ENCODE peak calls at places on chromosomes 3 and 15, in nine cellular contexts. N is CD8-positive, alpha-beta T cell; Q is neural crest cell; Y is SJSA1; L is ELR; P is GM12865; F is mesenteric fat pad; G is AG04450; T is amniotic epithelial cell. J is an unnamed sample.

GRCh38 chr3:134533493-134533892 is 47.6 kb downstream of the CEP63 start:
- DNase-seq in G (no peak), P (no peak), Y (no peak), T (no peak), F (no peak), N (no peak), L (no peak), Q (no peak), J (no peak)

GRCh38 chr3:55797775-55798174 is 310.7 kb upstream of the WNT5A start:
- DNase-seq in N (no peak), Q (no peak), G (no peak), Y (no peak), P (no peak), T (no peak), L (no peak), F (no peak), J (no peak)

GRCh38 chr3:47440131-47440530 is 35.6 kb downstream of the SCAP start:
- DNase-seq in Q (no peak), F (no peak), Y (no peak), P (no peak), N (no peak), L (peak), T (peak), G (no peak), J (peak)

GRCh38 chr3:187318819-187319616 is 27.5 kb upstream of the MASP1 start:
- DNase-seq in L (peak), P (peak), G (peak), N (peak), Q (peak), F (no peak), T (peak), Y (peak), J (peak)

GRCh38 chr3:126494831-126495230 is 19.1 kb upstream of the ZXDC start:
- DNase-seq in G (no peak), Q (no peak), N (no peak), T (no peak), P (no peak), L (no peak), Y (no peak), F (no peak), J (no peak)

GRCh38 chr3:43691120-43692002 is 623 bp downstream of the ABHD5 start:
- DNase-seq in Q (peak), L (peak), P (peak), F (peak), G (no peak), N (peak), T (peak), Y (peak), J (peak)

GRCh38 chr3:52176951-52177700 is 20.8 kb upstream of the ALAS1 start:
- DNase-seq in L (no peak), F (no peak), Y (no peak), P (no peak), G (no peak), Q (no peak), T (no peak), N (no peak), J (no peak)

GRCh38 chr15:100940785-100941379 is 21.7 kb downstream of the LRRK1 start:
- DNase-seq in N (no peak), L (no peak), Y (no peak), T (peak), G (no peak), P (peak), Q (no peak), F (no peak), J (no peak)

GRCh38 chr3:45642731-45643152 is 46.5 kb upstream of the SACM1L start:
- DNase-seq in G (no peak), L (peak), N (no peak), T (peak), F (no peak), Y (no peak), P (no peak), Q (no peak), J (peak)

GRCh38 chr3:106609666-106610301 is 741.0 kb upstream of the CBLB start:
- DNase-seq in P (peak), N (peak), L (peak), Q (peak), G (peak), T (peak), F (no peak), Y (peak), J (peak)

GRCh38 chr3:69906351-69906966 is 93.1 kb upstream of the SAMMSON start:
- DNase-seq in F (no peak), P (no peak), Q (no peak), Y (no peak), L (no peak), N (no peak), G (no peak), T (peak), J (no peak)

GRCh38 chr3:13483988-13484695 is 4.0 kb downstream of the HDAC11 start:
- DNase-seq in L (no peak), Q (no peak), F (no peak), T (no peak), Y (no peak), N (no peak), P (no peak), G (no peak), J (no peak)

GRCh38 chr15:49627407-49627877 is 6.6 kb downstream of the DTWD1 start:
- DNase-seq in T (peak), Y (peak), N (no peak), L (peak), G (peak), Q (no peak), P (no peak), F (no peak), J (peak)

GRCh38 chr3:51845129-51845528 is 16.3 kb upstream of the IQCF2 start:
- DNase-seq in T (no peak), Y (no peak), Q (no peak), P (no peak), L (no peak), N (no peak), G (no peak), F (no peak), J (no peak)

GRCh38 chr3:42696356-42697301 is 6.0 kb downstream of the HHATL start:
- DNase-seq in N (no peak), Q (no peak), G (no peak), T (no peak), F (peak), P (no peak), Y (no peak), L (no peak), J (no peak)

GRCh38 chr15:69780374-69780773 is 317.3 kb downstream of the TLE3 start:
- DNase-seq in L (peak), Q (no peak), F (no peak), T (peak), G (no peak), Y (no peak), P (no peak), N (no peak), J (peak)

GRCh38 chr15:56428821-56429458 is 36.0 kb downstream of the MNS1 start:
- DNase-seq in F (no peak), Y (no peak), N (no peak), T (peak), G (peak), Q (no peak), L (peak), P (peak), J (peak)

GRCh38 chr3:185929192-185930151 is 8.3 kb downstream of the TRA2B start:
- DNase-seq in L (peak), Y (no peak), P (no peak), N (no peak), Q (no peak), T (peak), G (no peak), F (no peak), J (no peak)

GRCh38 chr3:107637416-107638182 is 114.8 kb downstream of the BBX start:
- DNase-seq in G (no peak), P (no peak), N (no peak), Y (no peak), L (no peak), F (no peak), Q (no peak), T (peak), J (no peak)

GRCh38 chr3:129441782-129442181 is 1.8 kb downstream of the IFT122 start:
- DNase-seq in G (no peak), Q (no peak), Y (no peak), F (no peak), L (peak), N (no peak), P (no peak), T (peak), J (peak)

GRCh38 chr3:59728509-59728908 is 678.7 kb upstream of the CFAP20DC start:
- DNase-seq in Q (no peak), L (no peak), T (no peak), G (no peak), F (no peak), N (no peak), P (no peak), Y (no peak), J (no peak)

GRCh38 chr15:88664151-88664778 is 25.4 kb downstream of the ISG20 start:
- DNase-seq in G (no peak), T (peak), Y (peak), P (peak), Q (no peak), F (peak), L (peak), N (no peak), J (no peak)

GRCh38 chr3:64489361-64490044 is 198.3 kb downstream of the ADAMTS9 start:
- DNase-seq in N (no peak), G (no peak), Y (no peak), Q (peak), F (no peak), P (no peak), L (no peak), T (peak), J (no peak)

GRCh38 chr15:39833515-39833981 is 50.9 kb upstream of the FSIP1 start:
- DNase-seq in Y (no peak), T (peak), N (no peak), G (no peak), Q (no peak), F (no peak), L (peak), P (no peak), J (peak)

GRCh38 chr15:100767002-100767825 is 112.4 kb upstream of the ALDH1A3 start:
- DNase-seq in P (no peak), Y (peak), L (no peak), N (no peak), F (peak), G (no peak), Q (no peak), T (no peak), J (no peak)

GRCh38 chr15:95277266-95277665 is 1045.9 kb downstream of the MCTP2 start:
- DNase-seq in Y (peak), N (no peak), L (peak), P (no peak), G (peak), T (peak), Q (no peak), F (no peak), J (no peak)

GRCh38 chr15:88653200-88654064 is 14.6 kb downstream of the ISG20 start:
- DNase-seq in Q (no peak), T (no peak), P (peak), Y (no peak), N (no peak), G (no peak), F (peak), L (no peak), J (no peak)

GRCh38 chr3:138418556-138419206 is 15.7 kb upstream of the ESYT3 start:
- DNase-seq in Y (no peak), G (no peak), N (no peak), P (no peak), F (no peak), L (no peak), Q (no peak), T (no peak), J (peak)

GRCh38 chr3:196947136-196947859 is 5.0 kb upstream of the NCBP2 start:
- DNase-seq in N (no peak), G (no peak), Q (no peak), F (no peak), P (no peak), L (peak), Y (no peak), T (no peak), J (no peak)